ENCODE peak calls at places on chromosomes 11 and 22, in four cellular contexts. X, N, R and H are unnamed samples.

GRCh38 chr22:43884600-43885318 is 7.1 kb downstream of the PNPLA5 start:
- DNase-seq in X (no peak), N (peak), R (no peak), H (peak)

GRCh38 chr11:96126917-96127595 is 203.1 kb upstream of the MTMR2 start:
- DNase-seq in X (no peak), N (no peak), R (no peak), H (no peak)

GRCh38 chr11:63937713-63938480 is 905 bp upstream of the NAA40 start:
- DNase-seq in X (no peak), N (no peak), R (no peak), H (peak)

GRCh38 chr11:17351510-17352176 is at the start of gene NCR3LG1:
- DNase-seq in X (peak), N (no peak), R (no peak), H (peak)

GRCh38 chr11:83540112-83540675 is 254.0 kb upstream of the CCDC90B start:
- DNase-seq in X (no peak), N (no peak), R (no peak), H (no peak)

GRCh38 chr22:24105018-24105360 is 76.3 kb upstream of the SUSD2 start:
- DNase-seq in X (no peak), N (no peak), R (no peak), H (no peak)

GRCh38 chr11:115660072-115660805 is 156.0 kb upstream of the CADM1 start:
- DNase-seq in X (no peak), N (no peak), R (no peak), H (no peak)

GRCh38 chr11:111585371-111585770 is 16.9 kb upstream of the SIK2 start:
- DNase-seq in X (no peak), N (no peak), R (no peak), H (no peak)

GRCh38 chr22:25419247-25420113 is 145.0 kb upstream of the GRK3 start:
- DNase-seq in X (peak), N (peak), R (no peak), H (no peak)

GRCh38 chr11:119306373-119306890 is 10.5 kb downstream of the MCAM start:
- DNase-seq in X (no peak), N (no peak), R (no peak), H (no peak)

GRCh38 chr11:17208257-17208999 is 642 bp upstream of the PIK3C2A start:
- DNase-seq in X (peak), N (no peak), R (peak), H (no peak)

GRCh38 chr11:111368285-111368560 is 10.9 kb downstream of the POU2AF1 start:
- DNase-seq in X (no peak), N (no peak), R (no peak), H (no peak)

GRCh38 chr11:128424271-128424709 is 163.1 kb downstream of the ETS1 start:
- DNase-seq in X (no peak), N (no peak), R (no peak), H (no peak)

GRCh38 chr11:103995896-103996295 is 40.5 kb upstream of the DDI1 start:
- DNase-seq in X (no peak), N (no peak), R (no peak), H (no peak)

GRCh38 chr11:11553595-11553994 is 68.2 kb downstream of the GALNT18 start:
- DNase-seq in X (no peak), N (no peak), R (no peak), H (no peak)

GRCh38 chr22:42676059-42676607 is 26.9 kb upstream of the CYB5R3 start:
- DNase-seq in X (no peak), N (no peak), R (no peak), H (no peak)

GRCh38 chr11:110317516-110317932 is 21.1 kb upstream of the RDX start:
- DNase-seq in X (no peak), N (no peak), R (no peak), H (peak)

GRCh38 chr22:37258005-37258790 is 14.1 kb upstream of the RAC2 start:
- DNase-seq in X (no peak), N (no peak), R (no peak), H (no peak)
- TF ChIP-seq HDAC6 in X (no peak), N (no peak), R (no peak), H (no peak)

DNA sequence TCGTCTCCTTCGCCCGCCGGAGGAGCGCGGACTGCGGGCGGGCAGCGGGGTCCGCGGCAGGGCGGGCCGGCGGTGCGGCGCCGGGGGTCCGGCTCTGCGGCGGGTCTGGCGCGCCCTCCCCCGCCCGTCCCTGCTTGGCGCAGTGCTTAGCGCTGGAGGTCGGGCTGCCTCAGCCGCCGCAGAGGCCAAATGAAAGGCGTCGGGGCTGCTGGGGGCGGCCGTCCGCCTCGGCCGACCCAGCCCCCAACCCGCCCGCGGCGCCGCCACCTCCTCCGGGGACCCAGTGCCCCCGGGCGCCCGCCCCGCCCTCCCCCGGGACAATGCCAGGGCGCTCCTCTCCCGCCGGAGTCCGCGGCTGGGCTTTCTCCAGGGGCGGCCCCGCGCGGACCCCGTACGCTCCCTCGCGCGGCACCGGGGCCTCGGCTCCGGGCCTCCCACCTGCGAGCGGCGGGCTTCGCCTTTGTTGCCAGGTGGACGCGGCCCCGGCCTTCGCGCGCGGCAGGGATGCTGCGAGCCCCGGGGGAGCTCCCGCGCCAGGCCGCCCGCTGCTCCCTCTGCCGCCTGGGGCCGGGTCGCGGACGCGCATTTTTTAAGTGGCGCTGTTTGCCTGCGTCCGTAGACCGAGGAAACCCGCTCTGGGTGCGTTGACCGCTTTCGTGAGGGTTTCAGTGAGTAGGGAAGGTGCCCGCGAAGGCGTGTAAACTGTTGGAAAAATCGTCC is 575 bp downstream of the APLP2 start:
- DNase-seq in X (no peak), N (no peak), R (no peak), H (peak)
- TF ChIP-seq CTCF in X (peak), N (peak), R (no peak), H (peak)

GRCh38 chr11:65650547-65651338 is 12.0 kb downstream of the RELA start:
- DNase-seq in X (no peak), N (no peak), R (no peak), H (peak)

GRCh38 chr11:65651589-65652510 is 10.9 kb downstream of the RELA start:
- DNase-seq in X (no peak), N (no peak), R (no peak), H (peak)

GRCh38 chr11:65648997-65649491 is 11.1 kb downstream of the SIPA1 start:
- DNase-seq in X (no peak), N (no peak), R (no peak), H (no peak)

GRCh38 chr11:65651339-65651588 is 11.5 kb downstream of the RELA start:
- DNase-seq in X (no peak), N (no peak), R (no peak), H (no peak)

DNA sequence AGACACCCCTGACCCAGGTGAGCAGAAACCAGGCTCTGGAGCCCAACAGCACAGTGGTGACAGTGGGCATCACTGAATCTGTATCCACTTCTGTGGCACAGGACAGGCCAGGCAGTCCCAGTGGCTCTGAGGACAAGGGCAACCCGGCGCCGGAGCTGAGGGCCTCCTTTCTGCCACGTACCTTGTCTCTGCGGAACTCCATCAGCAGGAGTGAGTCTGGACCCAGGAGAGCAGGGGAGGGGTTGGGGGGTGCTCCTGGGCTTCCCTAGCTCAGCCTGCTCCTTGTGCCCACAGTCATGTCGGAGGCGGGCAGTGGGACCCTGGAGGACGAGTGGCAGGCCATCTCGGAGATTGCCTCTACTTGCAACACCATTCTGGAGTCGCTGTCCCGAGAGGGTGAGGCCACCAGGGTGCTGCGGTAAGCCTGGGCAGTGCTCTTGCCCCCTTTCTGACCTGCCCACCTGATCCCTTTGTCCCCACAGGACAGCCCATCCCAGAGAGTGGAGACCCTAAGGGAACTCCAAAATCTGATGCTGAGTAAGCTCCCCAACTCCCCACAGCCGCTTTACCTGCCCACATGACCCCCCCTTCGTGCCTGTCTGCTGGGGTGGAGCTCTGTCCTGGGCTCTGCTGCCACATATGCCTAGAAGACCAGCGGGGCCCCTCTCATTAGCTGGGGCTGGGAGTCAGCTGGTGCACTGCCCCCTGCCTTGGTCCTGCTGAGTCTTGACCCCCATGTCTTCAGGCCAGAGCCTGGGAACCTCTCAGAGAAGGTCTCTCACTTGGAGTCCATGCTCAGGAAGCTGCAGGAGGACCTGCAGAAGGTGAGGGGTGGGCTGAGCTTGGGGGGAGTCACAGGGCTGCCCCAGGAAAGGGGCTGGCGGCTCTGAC is 12.0 kb downstream of the SIPA1 start:
- DNase-seq in X (no peak), N (no peak), R (no peak), H (no peak)
- TF ChIP-seq HDAC6 in X (no peak), N (no peak), R (no peak), H (no peak)

GRCh38 chr11:101759771-101760450 is 154.9 kb upstream of the CEP126 start:
- DNase-seq in X (peak), N (no peak), R (no peak), H (no peak)
- TF ChIP-seq CTCF in X (peak), N (no peak), R (no peak), H (no peak)

DNA sequence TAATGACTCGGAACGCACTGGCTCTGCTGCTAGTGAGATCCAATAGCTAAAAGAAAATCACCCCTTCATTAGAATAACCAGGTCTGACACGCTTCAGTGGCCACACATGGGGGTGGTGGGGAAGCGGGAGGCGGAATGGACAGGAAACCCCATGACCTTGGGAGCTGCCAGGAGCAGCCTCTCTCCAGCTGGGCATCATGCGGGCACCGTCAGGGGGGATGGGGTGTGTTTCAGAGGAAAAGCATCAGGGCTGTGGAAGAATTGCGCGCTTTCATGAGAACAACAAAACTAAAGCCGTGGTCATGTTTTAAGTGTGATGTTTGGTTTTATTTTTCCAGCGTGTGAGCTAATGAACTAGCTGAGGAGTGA is 6.1 kb upstream of the MRGPRG start:
- DNase-seq in X (no peak), N (no peak), R (no peak), H (no peak)
- TF ChIP-seq HDAC6 in X (no peak), N (no peak), R (no peak), H (no peak)

DNA sequence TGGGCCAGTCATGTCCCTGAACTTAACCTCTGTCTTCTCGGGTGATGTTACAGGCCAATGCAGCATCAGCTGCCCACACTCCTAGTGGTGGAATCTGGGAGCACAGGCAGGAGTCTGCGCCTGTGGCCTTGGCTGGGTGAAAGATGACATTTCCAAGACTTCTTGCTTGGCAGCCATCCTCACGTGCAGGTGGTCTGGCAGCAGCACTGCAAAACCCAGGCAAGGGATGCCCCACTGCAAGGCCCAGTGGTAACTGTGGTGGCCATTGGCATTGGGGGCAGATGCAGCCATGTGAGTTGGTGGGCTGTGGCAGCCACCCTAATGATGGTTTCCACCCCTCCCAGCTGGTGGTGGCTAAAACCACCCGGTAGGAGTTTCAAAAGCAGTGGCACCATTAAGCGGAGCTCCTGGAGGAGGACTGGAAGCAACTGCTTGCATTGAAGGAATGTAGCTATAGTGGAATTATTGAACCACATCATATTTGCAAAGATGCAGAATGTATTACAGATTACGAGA is 120.5 kb upstream of the TOP3B start:
- DNase-seq in X (no peak), N (no peak), R (no peak), H (peak)
- TF ChIP-seq CTCF in X (peak), N (peak), R (peak), H (no peak)

DNA sequence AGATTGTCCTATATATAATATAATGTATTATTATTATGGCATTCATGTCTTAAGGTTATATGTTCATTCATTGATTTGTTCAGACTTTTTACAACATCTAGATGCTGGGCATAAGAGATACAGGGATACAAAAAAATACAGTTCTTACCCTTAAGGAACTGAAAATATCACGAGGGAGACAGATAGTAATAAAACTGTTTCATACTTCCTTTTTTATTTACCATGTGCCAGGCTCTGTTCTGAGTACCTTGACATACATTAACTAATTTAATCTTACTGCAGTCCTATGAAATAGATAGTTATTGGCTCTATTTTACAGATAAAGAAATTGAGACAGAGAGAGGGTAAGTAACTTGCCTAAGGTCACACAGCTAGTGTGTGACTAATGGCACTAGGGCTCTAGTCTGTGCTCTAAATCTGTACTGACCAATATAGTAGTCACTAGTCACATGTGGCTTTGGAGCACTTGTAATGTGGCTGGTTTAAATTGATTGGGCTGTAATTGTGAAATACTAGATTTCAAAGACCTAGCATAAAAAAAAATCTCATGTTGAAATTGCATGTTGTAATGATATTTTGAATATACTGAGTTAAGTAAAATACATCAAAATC is 21.3 kb downstream of the TRIM44 start:
- DNase-seq in X (no peak), N (no peak), R (no peak), H (no peak)
- TF ChIP-seq HDAC6 in X (no peak), N (no peak), R (no peak), H (no peak)

DNA sequence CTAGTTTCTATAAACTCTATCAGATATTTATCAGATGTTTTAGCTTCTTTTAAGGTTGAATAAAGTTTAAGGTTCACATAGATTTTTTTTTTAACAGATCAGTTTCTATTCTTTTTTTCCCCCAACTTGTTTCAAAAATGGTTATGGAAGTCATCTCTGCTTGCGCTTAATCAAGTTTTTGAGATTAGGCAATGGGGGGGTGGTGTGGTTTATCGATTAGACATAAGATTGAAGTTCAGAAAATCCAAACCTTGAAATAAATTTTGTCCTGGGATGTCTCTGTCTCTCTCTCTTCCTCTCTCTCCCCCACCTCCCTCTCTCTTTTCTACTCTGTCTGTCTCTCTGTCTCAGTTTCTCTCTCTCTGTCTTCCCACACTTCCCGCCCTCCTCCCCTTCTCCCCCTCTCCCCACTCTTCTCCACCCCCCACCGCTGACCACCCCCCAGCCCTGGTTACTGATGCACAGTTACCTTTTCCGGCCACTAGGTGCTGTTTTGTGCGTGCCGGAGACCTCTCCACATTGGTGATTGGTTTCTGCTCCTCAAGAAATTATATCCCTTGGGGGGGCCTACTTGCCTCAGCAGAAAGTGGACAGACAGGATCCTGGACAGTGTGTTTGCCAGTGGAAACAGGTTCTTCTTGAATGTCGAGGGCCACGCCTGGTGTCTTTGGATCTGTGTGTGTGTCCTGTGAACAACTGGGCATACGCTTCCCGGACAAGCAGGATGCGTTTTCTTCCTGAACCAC is 29.7 kb upstream of the ANO1 start:
- DNase-seq in X (no peak), N (no peak), R (no peak), H (peak)
- TF ChIP-seq CTCF in X (no peak), N (peak), R (peak), H (peak)